ENCODE peak calls at places on chromosomes 16 and 17, in eight cellular contexts. Z is cardiac muscle cell, W is brain microvascular endothelial cell, K is HCT116, P is adipocyte, B is fibroblast of pulmonary artery, U is mesendoderm, M is A549. J is an unnamed sample.
A peak's percentile ranks its signal among the peaks of the same experiment; 100 is the strongest.

GRCh38 chr17:75367312-75367711 is 38.2 kb downstream of the GRB2 start:
- DNase-seq in Z (no peak), W (no peak), K (no peak), P (peak; percentile 30), B (peak; percentile 27), U (peak; percentile 56), M (peak; percentile 30), J (no peak)

GRCh38 chr16:20023190-20023589 is 50.5 kb downstream of the GPR139 start:
- DNase-seq in Z (peak; percentile 73), W (peak; percentile 2), K (no peak), P (peak; percentile 15), B (peak; percentile 30), U (peak; percentile 39), M (no peak), J (no peak)

GRCh38 chr16:24834459-24835335 is 11.1 kb upstream of the SLC5A11 start:
- DNase-seq in Z (peak; percentile 54), W (peak; percentile 34), K (peak; percentile 18), P (peak; percentile 65), B (peak; percentile 59), U (peak; percentile 54), M (peak; percentile 71), J (no peak)

GRCh38 chr17:69760562-69760961 is 314.5 kb upstream of the KCNJ16 start:
- DNase-seq in Z (no peak), W (no peak), K (no peak), P (no peak), B (no peak), U (no peak), M (no peak), J (no peak)

GRCh38 chr16:55021595-55022475 is 91.2 kb downstream of the IRX5 start:
- DNase-seq in Z (no peak), W (peak; percentile 75), K (peak; percentile 67), P (peak; percentile 36), B (peak; percentile 35), U (peak; percentile 74), M (peak; percentile 21), J (no peak)

GRCh38 chr16:20744922-20745440 is 3.4 kb upstream of the THUMPD1 start:
- DNase-seq in Z (no peak), W (no peak), K (no peak), P (no peak), B (no peak), U (no peak), M (no peak), J (no peak)

GRCh38 chr17:19709841-19710240 is 6.5 kb downstream of the SLC47A2 start:
- DNase-seq in Z (no peak), W (no peak), K (no peak), P (no peak), B (no peak), U (no peak), M (no peak), J (no peak)

GRCh38 chr16:14458576-14458975 is 171.5 kb downstream of the PARN start:
- DNase-seq in Z (peak; percentile 21), W (no peak), K (no peak), P (no peak), B (no peak), U (peak; percentile 70), M (no peak), J (no peak)

GRCh38 chr17:3843935-3844516 is 2.0 kb downstream of the NCBP3 start:
- DNase-seq in Z (peak; percentile 47), W (no peak), K (peak; percentile 56), P (peak; percentile 42), B (peak; percentile 61), U (peak; percentile 81), M (peak; percentile 87), J (no peak)

GRCh38 chr16:19389246-19389645 is 28.4 kb upstream of the TMC5 start:
- DNase-seq in Z (peak; percentile 53), W (no peak), K (no peak), P (peak; percentile 18), B (peak; percentile 13), U (peak; percentile 74), M (peak; percentile 43), J (no peak)

GRCh38 chr17:7523033-7523432 is 25.8 kb upstream of the TNFSF12 start:
- DNase-seq in Z (no peak), W (no peak), K (peak; percentile 8), P (peak; percentile 14), B (peak; percentile 36), U (peak; percentile 90), M (no peak), J (no peak)

GRCh38 chr16:15038689-15039088 is 17.2 kb downstream of the NTAN1 start:
- DNase-seq in Z (no peak), W (no peak), K (no peak), P (no peak), B (no peak), U (no peak), M (no peak), J (no peak)

GRCh38 chr16:85329999-85330693 is 217.9 kb upstream of the CIBAR2 start:
- DNase-seq in Z (no peak), W (no peak), K (no peak), P (no peak), B (no peak), U (peak; percentile 49), M (no peak), J (no peak)
- H3K4me3 ChIP-seq in Z (no peak overlapping the region), W (no peak overlapping the region), K (no peak overlapping the region), P (peak overlapping the region; percentile 19), B (no peak overlapping the region), U (no peak overlapping the region), M (no peak overlapping the region), J (no peak overlapping the region)

GRCh38 chr16:81937305-81938038 is 73.8 kb downstream of the SDR42E1 start:
- DNase-seq in Z (no peak), W (peak; percentile 50), K (no peak), P (no peak), B (peak; percentile 16), U (peak; percentile 34), M (no peak), J (no peak)

GRCh38 chr16:81936209-81936608 is 75.1 kb downstream of the SDR42E1 start:
- DNase-seq in Z (no peak), W (no peak), K (no peak), P (no peak), B (no peak), U (no peak), M (no peak), J (no peak)

GRCh38 chr16:81940781-81941560 is 70.3 kb downstream of the SDR42E1 start:
- DNase-seq in Z (peak; percentile 23), W (peak; percentile 28), K (peak; percentile 57), P (peak; percentile 82), B (peak; percentile 78), U (peak; percentile 63), M (peak; percentile 57), J (peak; percentile 23)

GRCh38 chr16:81938331-81939163 is 72.7 kb downstream of the SDR42E1 start:
- DNase-seq in Z (no peak), W (no peak), K (no peak), P (no peak), B (no peak), U (no peak), M (no peak), J (no peak)

DNA sequence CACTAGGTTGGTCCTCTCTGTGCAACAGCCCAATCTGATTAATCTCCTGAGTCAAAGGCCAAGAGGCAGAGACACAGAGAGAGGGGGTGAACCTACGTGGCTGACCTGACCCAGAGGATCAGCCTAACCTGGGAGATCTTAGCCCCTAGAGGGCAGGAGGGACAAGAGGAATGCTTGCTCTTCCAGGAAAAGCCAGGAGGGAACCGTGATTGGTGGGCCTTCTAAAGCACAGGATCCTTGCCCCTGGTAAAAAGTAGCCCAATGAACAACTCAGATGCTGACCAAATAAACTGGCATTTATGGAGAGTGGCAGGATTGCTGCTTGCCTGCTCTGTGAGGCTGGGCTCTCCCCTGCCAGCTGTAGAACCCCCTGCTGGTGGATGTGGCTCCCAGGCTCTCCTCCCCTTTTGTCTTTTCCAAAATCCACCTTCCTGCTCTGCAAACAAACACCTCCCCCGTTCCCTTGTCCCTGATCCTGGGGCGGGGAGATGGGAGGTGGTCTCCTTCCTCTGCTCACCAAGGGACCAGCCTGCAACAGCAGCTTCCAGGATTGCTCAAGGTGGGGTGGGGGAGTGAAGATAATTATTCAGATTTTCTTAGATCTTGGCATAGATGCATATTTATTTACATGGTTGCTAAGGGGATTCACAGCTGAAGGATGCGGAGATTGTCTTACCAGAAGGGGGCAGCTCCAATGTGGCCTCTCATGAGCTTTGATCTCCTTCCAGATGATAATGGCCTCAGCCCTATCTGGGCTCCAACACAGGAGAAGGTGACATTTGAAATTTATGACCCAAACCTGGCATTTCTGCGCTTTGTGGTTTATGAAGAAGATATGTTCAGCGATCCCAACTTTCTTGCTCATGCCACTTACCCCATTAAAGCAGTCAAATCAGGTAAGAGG is 71.9 kb downstream of the SDR42E1 start:
- DNase-seq in Z (no peak), W (no peak), K (no peak), P (no peak), B (no peak), U (peak; percentile 96), M (no peak), J (no peak)
- H3K4me3 ChIP-seq in Z (no peak overlapping the region), W (no peak overlapping the region), K (no peak overlapping the region), P (no peak overlapping the region), B (no peak overlapping the region), U (no peak overlapping the region), M (no peak overlapping the region), J (no peak overlapping the region)

GRCh38 chr17:27245230-27245696 is 48.7 kb upstream of the WSB1 start:
- DNase-seq in Z (peak; percentile 73), W (peak; percentile 79), K (peak; percentile 69), P (peak; percentile 93), B (peak; percentile 97), U (peak; percentile 90), M (peak; percentile 95), J (peak; percentile 88)

GRCh38 chr17:27246537-27246936 is 47.4 kb upstream of the WSB1 start:
- DNase-seq in Z (no peak), W (no peak), K (no peak), P (no peak), B (no peak), U (no peak), M (no peak), J (no peak)

GRCh38 chr17:27242951-27243350 is 51.0 kb upstream of the WSB1 start:
- DNase-seq in Z (no peak), W (no peak), K (no peak), P (no peak), B (no peak), U (no peak), M (no peak), J (no peak)

GRCh38 chr17:27244019-27244418 is 49.9 kb upstream of the WSB1 start:
- DNase-seq in Z (no peak), W (no peak), K (no peak), P (no peak), B (no peak), U (no peak), M (no peak), J (no peak)

GRCh38 chr17:27244481-27245223 is 49.3 kb upstream of the WSB1 start:
- DNase-seq in Z (no peak), W (peak; percentile 81), K (no peak), P (peak; percentile 97), B (peak; percentile 100), U (peak; percentile 45), M (no peak), J (peak; percentile 95)
- H3K4me3 ChIP-seq in Z (no peak overlapping the region), W (peak overlapping the region; percentile 26), K (no peak overlapping the region), P (peak overlapping the region; percentile 77), B (peak overlapping the region; percentile 37), U (no peak overlapping the region), M (no peak overlapping the region), J (peak overlapping the region; percentile 32)

DNA sequence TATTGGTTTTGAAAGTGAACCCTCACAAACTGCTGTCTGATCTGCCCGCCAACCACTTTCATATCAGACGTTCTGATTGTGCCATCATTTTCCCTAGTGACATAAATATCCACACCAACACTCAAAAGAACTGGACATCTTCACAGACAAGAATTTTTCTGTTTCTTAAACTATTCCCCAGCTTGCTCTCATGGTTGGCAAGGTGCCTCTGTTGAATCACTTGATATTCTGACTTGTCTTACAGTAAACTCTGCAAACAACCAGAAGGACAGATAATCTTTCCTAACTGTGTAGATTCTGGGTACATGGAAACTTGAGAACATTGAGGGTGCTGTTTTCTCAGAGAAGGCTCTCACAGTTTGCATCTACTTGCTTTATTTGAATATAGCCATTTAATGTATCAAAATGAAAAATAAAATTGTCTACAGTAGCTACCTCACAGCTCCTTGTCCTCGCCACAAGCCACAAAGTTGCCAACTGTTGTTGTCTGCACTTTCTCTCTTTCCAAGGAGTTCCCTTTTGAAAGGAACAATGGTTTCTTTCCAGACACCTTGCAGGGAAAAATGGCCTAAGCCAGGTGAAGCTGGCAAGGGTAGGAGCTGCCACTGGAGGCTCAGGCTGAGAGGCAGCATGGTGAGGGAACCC is 46.0 kb upstream of the ADAMTS18 start:
- DNase-seq in Z (no peak), W (no peak), K (no peak), P (no peak), B (no peak), U (no peak), M (no peak), J (no peak)
- H3K4me3 ChIP-seq in Z (no peak overlapping the region), W (no peak overlapping the region), K (no peak overlapping the region), P (no peak overlapping the region), B (no peak overlapping the region), U (no peak overlapping the region), M (no peak overlapping the region), J (no peak overlapping the region)

J was measured in skeletal muscle cell.